ENCODE peak calls at places on chromosomes 6 and 20, in five cellular contexts. A is AG04449, J is GM12864, T is fibroblast of pulmonary artery, C is psoas muscle. O is an unnamed sample.

GRCh38 chr20:58155148-58155925 is 73.1 kb downstream of the ANKRD60 start:
- DNase-seq in A (no peak), J (no peak), T (no peak), C (no peak), O (no peak)

GRCh38 chr20:57205625-57206219 is 60.7 kb downstream of the BMP7 start:
- DNase-seq in A (no peak), J (no peak), T (no peak), C (no peak), O (peak; percentile 40)

GRCh38 chr20:63941282-63942060 is 14.7 kb downstream of the UCKL1 start:
- DNase-seq in A (no peak), J (no peak), T (no peak), C (peak; percentile 80), O (no peak)

GRCh38 chr6:104527761-104528415 is 331.8 kb downstream of the HACE1 start:
- DNase-seq in A (no peak), J (no peak), T (peak; percentile 77), C (no peak), O (no peak)

GRCh38 chr6:89481695-89482094 is 48.7 kb downstream of the ANKRD6 start:
- DNase-seq in A (no peak), J (no peak), T (no peak), C (no peak), O (no peak)

GRCh38 chr6:111427341-111428116 is 55.5 kb downstream of the REV3L start:
- DNase-seq in A (peak; percentile 19), J (peak; percentile 48), T (peak; percentile 91), C (no peak), O (peak; percentile 73)

GRCh38 chr6:117496383-117496990 is 14.0 kb downstream of the DCBLD1 start:
- DNase-seq in A (peak; percentile 40), J (no peak), T (peak; percentile 47), C (no peak), O (no peak)

GRCh38 chr6:23983691-23984090 is 142.3 kb upstream of the NRSN1 start:
- DNase-seq in A (no peak), J (no peak), T (no peak), C (no peak), O (no peak)

GRCh38 chr20:56601166-56601565 is 27.9 kb upstream of the TFAP2C start:
- DNase-seq in A (no peak), J (no peak), T (no peak), C (no peak), O (no peak)

GRCh38 chr6:71406871-71407860 is 118.6 kb downstream of the OGFRL1 start:
- DNase-seq in A (no peak), J (no peak), T (no peak), C (no peak), O (no peak)

GRCh38 chr6:146047356-146047755 is 18.5 kb downstream of the GRM1 start:
- DNase-seq in A (no peak), J (no peak), T (no peak), C (no peak), O (no peak)

GRCh38 chr20:5197847-5198650 is 71.2 kb downstream of the CDS2 start:
- DNase-seq in A (no peak), J (no peak), T (no peak), C (peak; percentile 70), O (no peak)

GRCh38 chr6:114830515-114830914 is 487.7 kb upstream of the HS3ST5 start:
- DNase-seq in A (no peak), J (no peak), T (no peak), C (no peak), O (no peak)

GRCh38 chr6:137486388-137486787 is 7.8 kb downstream of the OLIG3 start:
- DNase-seq in A (no peak), J (no peak), T (no peak), C (no peak), O (no peak)

GRCh38 chr6:89792881-89793280 is 26.7 kb downstream of the MDN1 start:
- DNase-seq in A (no peak), J (peak; percentile 13), T (peak; percentile 50), C (no peak), O (peak; percentile 1)

GRCh38 chr6:79712616-79713015 is 81.5 kb downstream of the SH3BGRL2 start:
- DNase-seq in A (no peak), J (no peak), T (no peak), C (no peak), O (no peak)

GRCh38 chr6:158645064-158646022 is 800 bp upstream of the DYNLT1 start:
- DNase-seq in A (no peak), J (no peak), T (no peak), C (no peak), O (no peak)

GRCh38 chr6:83429857-83430605 is 820 bp downstream of the ME1 start:
- DNase-seq in A (no peak), J (no peak), T (peak; percentile 45), C (no peak), O (no peak)

GRCh38 chr6:144599615-144600014 is 314.5 kb downstream of the UTRN start:
- DNase-seq in A (no peak), J (no peak), T (no peak), C (no peak), O (no peak)

GRCh38 chr6:25354078-25354940 is 75.1 kb downstream of the CARMIL1 start:
- DNase-seq in A (no peak), J (no peak), T (peak; percentile 33), C (no peak), O (peak; percentile 7)

GRCh38 chr6:162442675-162443074 is 284.9 kb downstream of the PRKN start:
- DNase-seq in A (no peak), J (no peak), T (no peak), C (no peak), O (no peak)

GRCh38 chr6:21375717-21376116 is 217.8 kb upstream of the SOX4 start:
- DNase-seq in A (no peak), J (no peak), T (no peak), C (no peak), O (no peak)

GRCh38 chr6:132399376-132400074 is 1.8 kb downstream of the MOXD1 start:
- DNase-seq in A (peak; percentile 60), J (no peak), T (peak; percentile 34), C (no peak), O (peak; percentile 73)

GRCh38 chr20:3045042-3045815 is 623 bp upstream of the MRPS26 start:
- DNase-seq in A (peak; percentile 46), J (no peak), T (peak; percentile 66), C (peak; percentile 91), O (peak; percentile 54)

GRCh38 chr20:64091762-64092161 is 7.6 kb upstream of the LKAAEAR1 start:
- DNase-seq in A (no peak), J (no peak), T (no peak), C (no peak), O (no peak)

GRCh38 chr6:134774244-134774643 is 175.7 kb downstream of the ALDH8A1 start:
- DNase-seq in A (peak; percentile 62), J (no peak), T (peak; percentile 77), C (no peak), O (no peak)

GRCh38 chr6:120005292-120005976 is 655.9 kb upstream of the MAN1A1 start:
- DNase-seq in A (no peak), J (no peak), T (no peak), C (no peak), O (no peak)

DNA sequence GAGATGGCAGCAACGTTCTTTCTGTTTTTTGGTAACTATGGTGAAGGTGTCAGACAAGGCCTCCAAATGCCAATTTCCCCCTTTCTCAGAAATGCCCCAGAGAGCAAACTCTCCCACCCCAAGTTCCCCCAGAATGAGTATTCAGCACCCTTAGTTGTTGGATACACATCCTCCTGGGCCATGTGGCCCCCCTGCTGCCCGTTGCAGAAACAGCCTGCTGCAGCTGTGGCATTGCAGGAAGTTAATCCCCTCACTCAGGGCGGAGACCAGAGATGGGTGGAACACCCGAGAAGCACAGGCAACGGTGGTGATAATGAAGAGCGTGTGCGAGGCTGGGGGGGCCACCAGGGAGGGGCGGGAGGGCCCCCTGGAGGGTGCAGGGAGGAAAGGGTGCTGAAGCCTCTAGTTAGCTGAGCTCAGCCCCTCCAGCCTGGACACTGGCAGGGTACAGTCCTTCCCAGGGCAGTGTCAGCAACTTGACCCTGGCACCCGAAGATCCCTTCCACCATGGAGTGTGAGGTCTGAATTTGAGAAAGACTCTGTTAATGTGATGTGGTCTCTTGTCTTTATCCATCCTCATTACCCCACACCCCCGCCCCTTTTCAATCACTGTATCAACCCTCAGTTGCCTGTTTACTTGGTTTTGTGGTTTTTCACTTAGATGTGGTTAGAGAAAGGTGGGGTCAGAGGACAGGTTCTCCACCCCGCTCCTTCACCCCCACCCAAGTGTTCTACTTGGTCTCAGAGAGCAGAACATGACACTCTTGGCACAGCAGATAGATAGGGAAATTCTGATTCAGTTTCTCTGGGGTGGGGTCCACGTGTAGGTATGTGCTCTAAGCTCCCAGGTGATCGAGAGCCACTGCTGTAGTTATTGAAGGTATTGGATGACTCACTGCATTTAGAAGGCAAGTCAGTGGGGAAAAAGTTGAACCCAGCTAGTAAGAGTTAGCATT is 208.8 kb upstream of the SUPT3H start:
- DNase-seq in A (no peak), J (no peak), T (no peak), C (no peak), O (no peak)
- TF ChIP-seq CTCF in A (no peak), J (no peak), T (no peak), C (no peak), O (no peak)

DNA sequence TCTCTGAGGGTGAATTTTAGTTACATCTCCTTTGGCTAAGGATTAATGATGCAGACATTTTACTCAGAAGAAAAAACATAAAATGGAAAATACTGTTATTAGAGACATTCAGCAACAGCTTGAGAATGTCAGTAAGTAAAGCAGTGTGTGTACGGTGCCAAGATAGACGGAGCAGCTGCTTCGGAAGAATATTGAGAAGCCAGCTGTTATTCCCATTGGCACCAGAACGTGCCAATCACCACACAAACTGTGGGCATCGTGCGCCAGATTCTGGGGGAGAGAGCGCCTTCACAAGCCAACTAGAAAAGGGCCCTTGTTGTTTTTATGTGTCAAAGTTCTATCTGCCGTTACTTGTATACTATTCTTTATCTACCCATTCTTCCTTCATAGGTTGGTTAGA is 163.4 kb downstream of the MTFR2 start:
- DNase-seq in A (no peak), J (no peak), T (peak; percentile 55), C (peak; percentile 40), O (no peak)
- H3K4me3 ChIP-seq in A (no peak overlapping the region), J (no peak overlapping the region), T (no peak overlapping the region), C (peak overlapping the region; percentile 10), O (no peak overlapping the region)

GRCh38 chr6:170583736-170584180 is 679 bp downstream of the PDCD2 start:
- DNase-seq in A (no peak), J (no peak), T (peak; percentile 10), C (no peak), O (no peak)
- TF ChIP-seq CTCF in A (no peak), J (no peak), T (peak; percentile 8), C (no peak), O (peak; percentile 5)

GRCh38 chr6:26576407-26576843 is 20.3 kb upstream of the ABT1 start:
- DNase-seq in A (no peak), J (no peak), T (no peak), C (no peak), O (no peak)
- H3K4me3 ChIP-seq in A (peak overlapping the region; percentile 60), J (peak overlapping the region; percentile 53), T (peak overlapping the region; percentile 63), C (peak overlapping the region; percentile 48), O (no peak overlapping the region)

GRCh38 chr20:39874049-39874893 is 814.8 kb downstream of the MAFB start:
- DNase-seq in A (no peak), J (peak; percentile 43), T (peak; percentile 90), C (peak; percentile 78), O (no peak)
- TF ChIP-seq CTCF in A (peak; percentile 76), J (peak; percentile 97), T (peak; percentile 98), C (peak; percentile 70), O (peak; percentile 91)

O was measured in AG09309.